ENCODE peak calls at places on chromosomes 11 and 22, in five cellular contexts. Q, M, C, V and P are unnamed samples.

GRCh38 chr11:38282718-38283117 is 1684.7 kb upstream of the RAG2 start:
- DNase-seq in Q (no peak), M (no peak), C (no peak), V (no peak), P (no peak)

GRCh38 chr11:64088159-64089026 is 52.7 kb downstream of the FLRT1 start:
- DNase-seq in Q (peak), M (no peak), C (no peak), V (no peak), P (no peak)

GRCh38 chr11:3002871-3003270 is 10.7 kb upstream of the NAP1L4 start:
- DNase-seq in Q (no peak), M (no peak), C (no peak), V (no peak), P (no peak)

GRCh38 chr11:1148752-1149180 is 9.0 kb upstream of the MUC5AC start:
- DNase-seq in Q (no peak), M (peak), C (no peak), V (no peak), P (no peak)

GRCh38 chr22:39530692-39531331 is 1.7 kb downstream of the RPS19BP1 start:
- DNase-seq in Q (peak), M (no peak), C (peak), V (no peak), P (no peak)

GRCh38 chr11:86869966-86870570 is 69.7 kb downstream of the PRSS23 start:
- DNase-seq in Q (peak), M (peak), C (peak), V (peak), P (peak)

GRCh38 chr11:36009469-36009868 is 65.6 kb downstream of the LDLRAD3 start:
- DNase-seq in Q (no peak), M (no peak), C (no peak), V (no peak), P (no peak)

GRCh38 chr11:110990316-110990715 is 255.2 kb upstream of the POU2AF2 start:
- DNase-seq in Q (no peak), M (no peak), C (no peak), V (no peak), P (no peak)

GRCh38 chr22:38572065-38572464 is 2.1 kb upstream of the DMC1 start:
- DNase-seq in Q (peak), M (no peak), C (peak), V (peak), P (peak)

GRCh38 chr11:66607126-66607834 is 9.2 kb upstream of the RBM14 start:
- DNase-seq in Q (no peak), M (no peak), C (peak), V (no peak), P (no peak)

GRCh38 chr11:122339661-122340060 is 223.6 kb upstream of the BLID start:
- DNase-seq in Q (no peak), M (no peak), C (no peak), V (no peak), P (no peak)

GRCh38 chr11:575324-575995 is 810 bp upstream of the PHRF1 start:
- DNase-seq in Q (peak), M (no peak), C (no peak), V (no peak), P (peak)

GRCh38 chr22:40213478-40213877 is 35.8 kb downstream of the TNRC6B start:
- DNase-seq in Q (no peak), M (no peak), C (no peak), V (no peak), P (no peak)

GRCh38 chr11:19905280-19905853 is 192.7 kb downstream of the NAV2 start:
- DNase-seq in Q (peak), M (no peak), C (no peak), V (no peak), P (peak)

GRCh38 chr11:72970557-72971118 is 156.4 kb downstream of the ATG16L2 start:
- DNase-seq in Q (no peak), M (no peak), C (no peak), V (no peak), P (no peak)

GRCh38 chr22:17213976-17214375 is 5.3 kb downstream of the ADA2 start:
- DNase-seq in Q (peak), M (no peak), C (no peak), V (peak), P (no peak)

GRCh38 chr11:69497221-69497787 is 15.8 kb downstream of the LINC01488 start:
- DNase-seq in Q (peak), M (peak), C (peak), V (no peak), P (peak)

GRCh38 chr11:35907648-35908431 is 36.0 kb upstream of the LDLRAD3 start:
- DNase-seq in Q (no peak), M (no peak), C (peak), V (no peak), P (no peak)

GRCh38 chr22:41813726-41814410 is 13.4 kb downstream of the CCDC134 start:
- DNase-seq in Q (no peak), M (no peak), C (no peak), V (no peak), P (no peak)

GRCh38 chr11:114162719-114163123 is 103.2 kb downstream of the ZBTB16 start:
- DNase-seq in Q (no peak), M (no peak), C (peak), V (no peak), P (no peak)

GRCh38 chr11:120564573-120565301 is 53.2 kb downstream of the GRIK4 start:
- DNase-seq in Q (peak), M (no peak), C (no peak), V (no peak), P (peak)

GRCh38 chr11:46800177-46800576 is 45.9 kb downstream of the CKAP5 start:
- DNase-seq in Q (no peak), M (no peak), C (no peak), V (no peak), P (no peak)